ENCODE peak calls at places on chromosomes 2 and 18, in ten cellular contexts. A is GDM1; N is GM12878; U is stimulated activated CD4-positive, alpha-beta T cell treated with anti-CD3 and anti-CD28 coated beads, Interleukin-1b, Interleukin-23, amount 100 ng/mL, for 1 hour; D is heart right ventricle; W is Panc1; R is CD8-positive, alpha-beta T cell; M is iPS-NIHi11; G is lung; P is stimulated activated CD8-positive, alpha-beta memory T cell treated with anti-CD3 and anti-CD28 coated beads, Interleukin-12 subunit alpha, Interleukin-12 subunit beta, amount 100 ng/mL, for 4 hours. X is an unnamed sample.

GRCh38 chr2:191832668-191833067 is 14.2 kb downstream of the CAVIN2 start:
- DNase-seq in A (no peak), N (no peak), U (no peak), D (no peak), W (no peak), R (no peak), M (no peak), G (no peak), P (no peak), X (no peak)

GRCh38 chr2:100884145-100884621 is 64.2 kb downstream of the NPAS2 start:
- DNase-seq in A (no peak), N (no peak), U (no peak), D (no peak), W (no peak), R (no peak), M (no peak), G (no peak), P (no peak), X (no peak)

GRCh38 chr2:25042321-25043240 is 705 bp downstream of the EFR3B start:
- DNase-seq in A (no peak), N (no peak), U (no peak), D (peak), W (no peak), R (no peak), M (peak), G (peak), P (no peak), X (peak)

GRCh38 chr2:15682354-15682753 is 90.7 kb downstream of the DDX1 start:
- DNase-seq in A (no peak), N (no peak), U (no peak), D (no peak), W (no peak), R (no peak), M (no peak), G (no peak), P (no peak), X (no peak)

GRCh38 chr2:215535726-215536125 is 99.9 kb upstream of the FN1 start:
- DNase-seq in A (no peak), N (no peak), U (no peak), D (no peak), W (no peak), R (no peak), M (no peak), G (no peak), P (no peak), X (no peak)

GRCh38 chr2:131040661-131041401 is 52.4 kb downstream of the FAM168B start:
- DNase-seq in A (no peak), N (no peak), U (no peak), D (no peak), W (no peak), R (no peak), M (peak), G (no peak), P (no peak), X (no peak)

GRCh38 chr18:8499810-8500663 is 109.2 kb upstream of the RAB12 start:
- DNase-seq in A (no peak), N (no peak), U (no peak), D (no peak), W (no peak), R (no peak), M (no peak), G (no peak), P (no peak), X (no peak)

GRCh38 chr2:75025633-75026380 is 67.4 kb downstream of the POLE4 start:
- DNase-seq in A (no peak), N (no peak), U (no peak), D (no peak), W (no peak), R (no peak), M (no peak), G (no peak), P (no peak), X (no peak)

GRCh38 chr18:50030146-50030545 is 164.8 kb downstream of the MYO5B start:
- DNase-seq in A (no peak), N (no peak), U (no peak), D (no peak), W (no peak), R (no peak), M (no peak), G (no peak), P (no peak), X (no peak)

GRCh38 chr2:190583507-190584337 is 49.2 kb upstream of the NEMP2 start:
- DNase-seq in A (no peak), N (peak), U (no peak), D (peak), W (no peak), R (no peak), M (no peak), G (no peak), P (no peak), X (no peak)

GRCh38 chr18:49447810-49448745 is 12.4 kb downstream of the DYM start:
- DNase-seq in A (peak), N (no peak), U (no peak), D (peak), W (no peak), R (no peak), M (peak), G (no peak), P (no peak), X (peak)